ENCODE peak calls at places on chromosome 5, in five cellular contexts. X is CD8-positive, alpha-beta T cell; N is esophagus squamous epithelium; T is effector memory CD4-positive, alpha-beta T cell; H is transverse colon. M is an unnamed sample.

GRCh38 chr5:149227168-149227826 is 44.4 kb upstream of the AFAP1L1 start:
- DNase-seq in X (no peak), N (no peak), T (no peak), H (no peak), M (peak; percentile 62)

GRCh38 chr5:151724360-151724759 is 34.1 kb downstream of the ATOX1 start:
- DNase-seq in X (no peak), N (no peak), T (no peak), H (no peak), M (no peak)

GRCh38 chr5:110258460-110258859 is 468.0 kb downstream of the TMEM232 start:
- DNase-seq in X (no peak), N (no peak), T (no peak), H (no peak), M (no peak)

GRCh38 chr5:74641014-74641777 is 668 bp upstream of the ENC1 start:
- DNase-seq in X (peak; percentile 34), N (peak; percentile 13), T (no peak), H (peak; percentile 93), M (no peak)

GRCh38 chr5:180088561-180088960 is 17.0 kb upstream of the RNF130 start:
- DNase-seq in X (no peak), N (no peak), T (no peak), H (no peak), M (no peak)

GRCh38 chr5:142621227-142621626 is 64.7 kb downstream of the FGF1 start:
- DNase-seq in X (no peak), N (no peak), T (no peak), H (no peak), M (no peak)

GRCh38 chr5:41683181-41683580 is 172.8 kb upstream of the PLCXD3 start:
- DNase-seq in X (no peak), N (no peak), T (no peak), H (no peak), M (no peak)

GRCh38 chr5:122895141-122895540 is 49.7 kb downstream of the SNX24 start:
- DNase-seq in X (no peak), N (no peak), T (no peak), H (no peak), M (no peak)

GRCh38 chr5:103867857-103868598 is 305.4 kb upstream of the NUDT12 start:
- DNase-seq in X (no peak), N (no peak), T (no peak), H (no peak), M (no peak)

GRCh38 chr5:97968346-97968745 is 785.3 kb upstream of the RIOK2 start:
- DNase-seq in X (no peak), N (no peak), T (no peak), H (no peak), M (no peak)

GRCh38 chr5:10788358-10788757 is 27.3 kb upstream of the DAP start:
- DNase-seq in X (no peak), N (no peak), T (no peak), H (no peak), M (no peak)

GRCh38 chr5:94459915-94460314 is 158.5 kb downstream of the KIAA0825 start:
- DNase-seq in X (no peak), N (no peak), T (no peak), H (no peak), M (no peak)
- H3K4me1 ChIP-seq in X (no peaks in the 10 kb centered on the region), N (no peaks in the 10 kb centered on the region), T (no peaks in the 10 kb centered on the region), H (no peaks in the 10 kb centered on the region), M (no peaks in the 10 kb centered on the region)

DNA sequence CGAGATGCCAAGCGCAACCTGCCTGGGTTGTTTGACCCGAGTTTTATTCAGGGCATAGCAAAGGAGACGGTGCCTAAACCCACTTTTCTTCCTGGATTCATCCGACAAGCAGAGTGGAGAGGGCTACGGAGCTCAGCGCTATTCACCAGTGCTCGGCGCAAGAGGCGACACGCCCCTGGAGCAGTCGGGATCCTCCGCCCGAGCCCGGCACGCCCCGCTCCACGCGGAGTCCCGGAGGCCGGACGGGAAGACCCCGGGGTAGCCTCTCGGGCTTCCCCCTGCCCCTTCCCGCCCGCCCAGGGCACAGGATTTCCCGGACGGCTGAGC is 460 bp downstream of the SERINC5 start:
- DNase-seq in X (peak; percentile 47), N (no peak), T (peak; percentile 36), H (peak; percentile 81), M (no peak)
- H3K4me1 ChIP-seq in X (peaks cover 41% of the 10 kb centered on the region), N (peaks cover 23% of the 10 kb centered on the region), T (peaks cover 21% of the 10 kb centered on the region), H (peaks cover 38% of the 10 kb centered on the region), M (peaks cover 28% of the 10 kb centered on the region)

GRCh38 chr5:68416714-68417113 is 201.2 kb downstream of the PIK3R1 start:
- DNase-seq in X (no peak), N (no peak), T (no peak), H (no peak), M (no peak)
- H3K4me1 ChIP-seq in X (no peaks in the 10 kb centered on the region), N (peaks cover 28% of the 10 kb centered on the region), T (no peaks in the 10 kb centered on the region), H (peaks cover 10% of the 10 kb centered on the region), M (peaks cover 3% of the 10 kb centered on the region)

GRCh38 chr5:14148483-14148882 is 5.3 kb downstream of the TRIO start:
- DNase-seq in X (no peak), N (no peak), T (no peak), H (no peak), M (no peak)

GRCh38 chr5:14146725-14147124 is 3.6 kb downstream of the TRIO start:
- DNase-seq in X (no peak), N (no peak), T (no peak), H (no peak), M (no peak)

GRCh38 chr5:14145356-14146334 is 2.5 kb downstream of the TRIO start:
- DNase-seq in X (no peak), N (no peak), T (no peak), H (no peak), M (no peak)

GRCh38 chr5:14148890-14149671 is 5.9 kb downstream of the TRIO start:
- DNase-seq in X (no peak), N (no peak), T (no peak), H (peak; percentile 32), M (no peak)

GRCh38 chr5:14147210-14147609 is 4.1 kb downstream of the TRIO start:
- DNase-seq in X (no peak), N (no peak), T (no peak), H (no peak), M (no peak)
- H3K4me1 ChIP-seq in X (peaks cover 11% of the 10 kb centered on the region), N (peaks cover 42% of the 10 kb centered on the region), T (peaks cover 4% of the 10 kb centered on the region), H (peaks cover 51% of the 10 kb centered on the region), M (peaks cover 38% of the 10 kb centered on the region)

GRCh38 chr5:34585601-34586104 is 70.5 kb upstream of the RAI14 start:
- DNase-seq in X (no peak), N (no peak), T (no peak), H (no peak), M (no peak)
- H3K4me1 ChIP-seq in X (no peaks in the 10 kb centered on the region), N (no peaks in the 10 kb centered on the region), T (no peaks in the 10 kb centered on the region), H (no peaks in the 10 kb centered on the region), M (peaks cover 35% of the 10 kb centered on the region)